ENCODE peak calls at places on chromosome 16, in four cellular contexts. O is choroid plexus epithelial cell, J is neural crest cell, P is heart left ventricle. B is an unnamed sample.

GRCh38 chr16:86018487-86018886 is 119.5 kb downstream of the IRF8 start:
- DNase-seq in O (peak; percentile 72), J (no peak), P (peak; percentile 49), B (no peak)

GRCh38 chr16:28977703-28978641 is 3.4 kb downstream of the SPNS1 start:
- DNase-seq in O (no peak), J (no peak), P (no peak), B (no peak)

GRCh38 chr16:85583491-85584181 is 29.5 kb upstream of the GSE1 start:
- DNase-seq in O (peak; percentile 63), J (no peak), P (no peak), B (no peak)

GRCh38 chr16:68356249-68356918 is 45.6 kb downstream of the PRMT7 start:
- DNase-seq in O (peak; percentile 58), J (no peak), P (no peak), B (peak; percentile 40)

GRCh38 chr16:3611145-3611977 is at the start of gene SLX4:
- DNase-seq in O (peak; percentile 91), J (peak; percentile 81), P (peak; percentile 92), B (peak; percentile 91)

GRCh38 chr16:27221576-27222498 is 18.5 kb downstream of the KDM8 start:
- DNase-seq in O (peak; percentile 67), J (no peak), P (no peak), B (no peak)

GRCh38 chr16:57194512-57194911 is 8.4 kb downstream of the RSPRY1 start:
- DNase-seq in O (peak; percentile 96), J (no peak), P (no peak), B (no peak)

GRCh38 chr16:22395960-22396359 is 21.5 kb upstream of the CDR2 start:
- DNase-seq in O (no peak), J (no peak), P (no peak), B (no peak)

GRCh38 chr16:27382187-27382855 is 19.7 kb upstream of the IL21R start:
- DNase-seq in O (no peak), J (no peak), P (peak; percentile 8), B (peak; percentile 8)

GRCh38 chr16:88978608-88979346 is 1.8 kb upstream of the CBFA2T3 start:
- DNase-seq in O (no peak), J (no peak), P (no peak), B (no peak)
- TF ChIP-seq CTCF in O (no peak), J (no peak), P (no peak), B (no peak)

GRCh38 chr16:11972128-11972527 is 4.4 kb upstream of the SNX29 start:
- DNase-seq in O (peak; percentile 62), J (no peak), P (no peak), B (no peak)
- TF ChIP-seq CTCF in O (peak; percentile 62), J (peak; percentile 32), P (no peak), B (no peak)

GRCh38 chr16:24700549-24701392 is 28.7 kb upstream of the TNRC6A start:
- DNase-seq in O (peak; percentile 98), J (no peak), P (peak; percentile 75), B (no peak)
- TF ChIP-seq CTCF in O (peak; percentile 61), J (no peak), P (peak; percentile 41), B (no peak)

GRCh38 chr16:81745704-81746558 is 33.2 kb upstream of the PLCG2 start:
- DNase-seq in O (peak; percentile 59), J (peak; percentile 58), P (peak; percentile 76), B (peak; percentile 66)
- TF ChIP-seq CTCF in O (no peak), J (no peak), P (no peak), B (no peak)

B was measured in natural killer cell.